ENCODE peak calls at places on chromosomes 11 and 22, in five cellular contexts. P, N, A, H and M are unnamed samples.
A peak's percentile ranks its signal among the peaks of the same experiment; 100 is the strongest.

GRCh38 chr11:118338637-118339061 is 3.9 kb downstream of the CD3D start:
- DNase-seq in P (no peak), N (peak; percentile 68), A (no peak), H (peak; percentile 66), M (no peak)

GRCh38 chr11:76456571-76456970 is 11.8 kb downstream of the EMSY start:
- DNase-seq in P (no peak), N (no peak), A (no peak), H (no peak), M (no peak)

GRCh38 chr11:75615709-75616108 is 53.1 kb downstream of the MAP6 start:
- DNase-seq in P (peak; percentile 41), N (no peak), A (no peak), H (no peak), M (no peak)

GRCh38 chr11:9222654-9223053 is 42.5 kb downstream of the DENND5A start:
- DNase-seq in P (no peak), N (no peak), A (no peak), H (no peak), M (no peak)

GRCh38 chr11:35413568-35413967 is 5.8 kb downstream of the SLC1A2 start:
- DNase-seq in P (no peak), N (no peak), A (no peak), H (no peak), M (no peak)

GRCh38 chr11:102831709-102832492 is 11.5 kb downstream of the MMP3 start:
- DNase-seq in P (no peak), N (peak; percentile 5), A (no peak), H (no peak), M (no peak)

GRCh38 chr22:37472418-37473006 is 13.7 kb downstream of the MFNG start:
- DNase-seq in P (peak; percentile 75), N (peak; percentile 46), A (no peak), H (peak; percentile 54), M (peak; percentile 28)

GRCh38 chr22:30251661-30252226 is 5.2 kb upstream of the LIF start:
- DNase-seq in P (peak; percentile 89), N (no peak), A (no peak), H (no peak), M (peak; percentile 82)

GRCh38 chr11:61481806-61482205 is 26.7 kb upstream of the LRRC10B start:
- DNase-seq in P (no peak), N (no peak), A (no peak), H (no peak), M (no peak)

GRCh38 chr11:76667856-76668255 is 2.7 kb downstream of the LRRC32 start:
- DNase-seq in P (no peak), N (no peak), A (no peak), H (no peak), M (no peak)

GRCh38 chr11:104161751-104162450 is 2.0 kb downstream of the PDGFD start:
- DNase-seq in P (no peak), N (no peak), A (no peak), H (no peak), M (peak; percentile 11)

GRCh38 chr11:126596474-126596873 is 241.0 kb downstream of the ST3GAL4 start:
- DNase-seq in P (no peak), N (no peak), A (no peak), H (no peak), M (no peak)

GRCh38 chr11:70732493-70733206 is 334.3 kb downstream of the CTTN start:
- DNase-seq in P (no peak), N (no peak), A (no peak), H (no peak), M (no peak)

GRCh38 chr11:27795955-27796861 is 96.0 kb upstream of the BDNF start:
- DNase-seq in P (no peak), N (no peak), A (no peak), H (no peak), M (peak; percentile 9)

GRCh38 chr22:45882881-45883810 is 93.8 kb downstream of the WNT7B start:
- DNase-seq in P (no peak), N (no peak), A (no peak), H (no peak), M (no peak)

GRCh38 chr22:40414306-40414705 is 43.9 kb downstream of the SGSM3 start:
- DNase-seq in P (no peak), N (no peak), A (no peak), H (no peak), M (peak; percentile 29)

GRCh38 chr11:100759106-100759505 is 72.0 kb downstream of the ARHGAP42 start:
- DNase-seq in P (no peak), N (no peak), A (no peak), H (no peak), M (no peak)

GRCh38 chr11:111561306-111561705 is 20.8 kb downstream of the LAYN start:
- DNase-seq in P (no peak), N (no peak), A (no peak), H (no peak), M (no peak)

GRCh38 chr11:118206612-118207031 is 18.2 kb downstream of the JAML start:
- DNase-seq in P (no peak), N (no peak), A (no peak), H (no peak), M (no peak)

DNA sequence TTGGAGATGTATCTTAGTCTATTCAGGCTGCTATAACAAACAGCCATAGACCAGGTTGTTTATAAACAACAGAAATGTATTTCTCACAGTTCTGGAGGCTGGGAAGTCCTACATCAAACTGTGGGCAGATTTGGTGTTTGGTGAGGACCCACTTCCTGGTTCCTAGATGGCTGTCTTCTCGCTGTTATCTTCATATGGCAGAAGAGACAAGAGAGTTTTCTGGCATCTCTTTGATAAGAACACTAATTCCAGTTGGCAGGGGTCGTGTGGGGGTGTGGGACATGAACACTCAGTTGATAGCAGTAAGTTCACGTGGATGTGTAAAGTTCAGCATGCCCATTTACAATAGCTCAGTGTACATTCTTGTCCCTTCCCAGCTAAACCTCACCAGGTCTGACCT is 41.3 kb upstream of the HMGXB4 start:
- DNase-seq in P (no peak), N (no peak), A (no peak), H (peak; percentile 26), M (no peak)
- TF ChIP-seq RAD21 in P (no peak), N (no peak), A (no peak), H (no peak), M (no peak)

DNA sequence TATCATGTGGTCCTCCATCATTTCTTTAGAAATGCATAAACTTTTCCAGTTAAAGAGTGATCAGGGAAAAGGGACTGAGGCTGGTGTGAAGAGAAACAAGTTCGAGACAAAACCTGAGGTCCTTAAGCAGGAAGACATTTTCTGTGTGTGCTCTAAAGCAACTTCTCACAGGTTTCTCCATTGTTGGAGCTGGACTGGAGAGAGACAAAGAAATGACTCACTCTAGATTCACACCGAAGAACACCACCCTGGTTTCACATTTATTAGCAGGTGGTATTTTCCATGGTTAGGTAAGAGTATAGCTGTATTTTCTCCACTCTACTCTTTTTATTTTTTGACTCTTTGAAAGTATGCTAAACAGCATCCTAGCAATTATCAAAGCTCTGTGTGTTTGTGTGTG is 736.4 kb downstream of the KCNA4 start:
- DNase-seq in P (no peak), N (no peak), A (no peak), H (no peak), M (peak; percentile 25)
- TF ChIP-seq MXI1 in P (no peak), N (no peak), A (no peak), H (no peak), M (no peak)

GRCh38 chr11:29129850-29130249 is 887.0 kb downstream of the KCNA4 start:
- DNase-seq in P (no peak), N (no peak), A (no peak), H (no peak), M (peak; percentile 65)
- TF ChIP-seq RAD21 in P (no peak), N (no peak), A (no peak), H (no peak), M (no peak)

GRCh38 chr11:32153747-32154146 is 62.9 kb downstream of the RCN1 start:
- DNase-seq in P (no peak), N (no peak), A (no peak), H (no peak), M (no peak)

GRCh38 chr11:32149748-32150147 is 58.9 kb downstream of the RCN1 start:
- DNase-seq in P (no peak), N (no peak), A (no peak), H (no peak), M (no peak)

GRCh38 chr11:32151036-32151435 is 60.2 kb downstream of the RCN1 start:
- DNase-seq in P (no peak), N (no peak), A (no peak), H (no peak), M (no peak)

GRCh38 chr11:32152821-32153220 is 61.9 kb downstream of the RCN1 start:
- DNase-seq in P (no peak), N (no peak), A (no peak), H (no peak), M (no peak)

DNA sequence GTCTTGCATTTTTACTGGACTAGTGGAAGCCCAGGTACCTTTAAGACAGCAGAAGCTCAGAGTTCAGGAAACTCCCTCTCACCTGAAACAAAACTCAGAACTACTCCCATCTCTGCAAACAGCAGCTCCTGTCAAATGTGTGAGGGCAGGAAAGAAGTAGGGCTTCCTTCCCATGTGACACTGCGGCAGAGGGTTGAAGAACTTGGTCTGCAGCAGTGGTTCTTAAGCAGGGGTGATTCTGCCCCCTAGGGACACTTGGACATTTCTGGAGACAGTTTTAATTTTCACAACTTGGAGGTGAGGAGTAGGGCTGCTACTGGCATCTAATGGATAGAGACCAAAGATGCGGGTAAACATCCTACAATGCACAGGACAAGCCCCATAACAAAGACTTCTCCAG is 63.4 kb downstream of the RCN1 start:
- DNase-seq in P (no peak), N (no peak), A (peak; percentile 62), H (no peak), M (peak; percentile 22)
- TF ChIP-seq MXI1 in P (no peak), N (no peak), A (no peak), H (no peak), M (no peak)

GRCh38 chr11:33892906-33893594 is 1.2 kb upstream of the LMO2 start:
- DNase-seq in P (no peak), N (no peak), A (no peak), H (peak; percentile 77), M (no peak)

GRCh38 chr11:33895752-33896137 is 3.9 kb upstream of the LMO2 start:
- DNase-seq in P (no peak), N (no peak), A (no peak), H (no peak), M (no peak)

GRCh38 chr11:33894402-33894754 is 2.5 kb upstream of the LMO2 start:
- DNase-seq in P (no peak), N (no peak), A (peak; percentile 9), H (no peak), M (no peak)

GRCh38 chr11:33891714-33892327 is at the start of gene LMO2:
- DNase-seq in P (no peak), N (no peak), A (no peak), H (peak; percentile 60), M (no peak)

GRCh38 chr11:33893711-33894401 is 2.0 kb upstream of the LMO2 start:
- DNase-seq in P (no peak), N (no peak), A (peak; percentile 92), H (no peak), M (no peak)
- TF ChIP-seq RAD21 in P (no peak), N (no peak), A (peak; percentile 5), H (no peak), M (no peak)

GRCh38 chr11:124586247-124586860 is 16.6 kb downstream of the OR8A1 start:
- DNase-seq in P (peak; percentile 32), N (peak; percentile 33), A (no peak), H (peak; percentile 25), M (peak; percentile 66)
- TF ChIP-seq MXI1 in P (no peak), N (no peak), A (no peak), H (no peak), M (no peak)